ENCODE peak calls at places on chromosomes 13 and 19, in five cellular contexts. V is sigmoid colon, R is cardiac fibroblast, T is left ventricle myocardium inferior, W is dorsolateral prefrontal cortex. D is an unnamed sample.
A peak's percentile ranks its signal among the peaks of the same experiment; 100 is the strongest.

GRCh38 chr13:106573279-106573831 is 5.4 kb upstream of the ARGLU1 start:
- DNase-seq in W (no peak), R (peak; percentile 55), V (peak; percentile 71), T (no peak), D (no peak)

GRCh38 chr19:55091955-55092354 is 16.3 kb downstream of the EPS8L1 start:
- DNase-seq in T (no peak), R (no peak), W (no peak), V (no peak), D (no peak)

GRCh38 chr13:67351915-67352314 is 121.8 kb upstream of the PCDH9 start:
- DNase-seq in R (peak; percentile 15), V (no peak), W (no peak), T (no peak), D (no peak)

GRCh38 chr13:27635256-27635655 is 13.6 kb downstream of the POLR1D start:
- DNase-seq in V (no peak), W (no peak), R (no peak), T (no peak), D (no peak)

GRCh38 chr19:31127132-31127967 is 221.9 kb downstream of the TSHZ3 start:
- DNase-seq in W (no peak), T (no peak), V (peak; percentile 68), R (peak; percentile 63), D (peak; percentile 89)

GRCh38 chr19:41739361-41739760 is 16.0 kb upstream of the CEACAM6 start:
- DNase-seq in W (no peak), R (no peak), T (no peak), V (no peak), D (no peak)

GRCh38 chr19:53196777-53197396 is 3.7 kb upstream of the ZNF665 start:
- DNase-seq in R (peak; percentile 96), W (peak; percentile 96), V (peak; percentile 99), T (peak; percentile 99), D (peak; percentile 96)

GRCh38 chr13:113092776-113093579 is 12.6 kb upstream of the F7 start:
- DNase-seq in T (peak; percentile 8), W (no peak), V (no peak), R (no peak), D (peak; percentile 79)

GRCh38 chr13:95707442-95708389 is 30.8 kb downstream of the DNAJC3 start:
- DNase-seq in T (no peak), W (no peak), V (no peak), R (no peak), D (no peak)

GRCh38 chr19:30941591-30941990 is 407.6 kb downstream of the TSHZ3 start:
- DNase-seq in T (no peak), W (no peak), V (no peak), R (no peak), D (no peak)

GRCh38 chr13:21106089-21106488 is 44.7 kb upstream of the LATS2 start:
- DNase-seq in T (no peak), R (peak; percentile 23), V (no peak), W (no peak), D (no peak)

GRCh38 chr13:37134411-37135041 is 29.1 kb upstream of the CSNK1A1L start:
- DNase-seq in V (no peak), R (peak; percentile 96), W (no peak), T (no peak), D (no peak)

GRCh38 chr13:26719356-26719945 is 41.1 kb downstream of the GPR12 start:
- DNase-seq in W (no peak), R (no peak), V (no peak), T (no peak), D (no peak)

GRCh38 chr13:99331881-99332293 is 24.7 kb upstream of the GPR183 start:
- DNase-seq in R (no peak), T (no peak), W (no peak), V (no peak), D (no peak)

GRCh38 chr19:45446944-45447343 is 20.9 kb upstream of the FOSB start:
- DNase-seq in R (no peak), T (no peak), W (no peak), V (no peak), D (no peak)

GRCh38 chr13:40609972-40610726 is 56.3 kb downstream of the FOXO1 start:
- DNase-seq in T (no peak), V (no peak), W (no peak), R (no peak), D (no peak)

GRCh38 chr19:45886427-45887310 is 728 bp upstream of the IRF2BP1 start:
- DNase-seq in V (peak; percentile 97), R (peak; percentile 95), T (peak; percentile 91), W (peak; percentile 92), D (peak; percentile 95)

GRCh38 chr13:46796515-46797467 is at the start of gene ESD:
- DNase-seq in R (peak; percentile 93), T (peak; percentile 97), W (peak; percentile 91), V (peak; percentile 97), D (peak; percentile 96)

GRCh38 chr13:60584976-60585375 is 188.0 kb downstream of the TDRD3 start:
- DNase-seq in V (no peak), W (peak; percentile 55), T (no peak), R (peak; percentile 51), D (no peak)

GRCh38 chr13:39600766-39601165 is 2.2 kb downstream of the LHFPL6 start:
- DNase-seq in T (peak; percentile 60), R (peak; percentile 34), W (no peak), V (peak; percentile 68), D (no peak)

GRCh38 chr13:107034236-107034635 is 466.3 kb upstream of the ARGLU1 start:
- DNase-seq in W (no peak), V (no peak), R (no peak), T (no peak), D (no peak)

GRCh38 chr19:10227215-10227971 is 3.7 kb downstream of the S1PR2 start:
- DNase-seq in V (peak; percentile 88), T (peak; percentile 56), R (peak; percentile 63), W (peak; percentile 93), D (no peak)

GRCh38 chr13:44936246-44936645 is 53.0 kb downstream of the NUFIP1 start:
- DNase-seq in V (no peak), T (no peak), W (no peak), R (no peak), D (no peak)

GRCh38 chr19:35038623-35039512 is 2.7 kb upstream of the HPN start:
- DNase-seq in V (no peak), R (no peak), W (no peak), T (peak; percentile 34), D (no peak)

GRCh38 chr13:41458187-41458938 is 1.0 kb downstream of the RGCC start:
- DNase-seq in W (peak; percentile 51), R (no peak), T (peak; percentile 26), V (peak; percentile 67), D (no peak)

GRCh38 chr19:40609561-40610395 is 8.6 kb downstream of the LTBP4 start:
- DNase-seq in V (peak; percentile 96), T (peak; percentile 90), R (peak; percentile 67), W (peak; percentile 59), D (no peak)

GRCh38 chr13:43874512-43875092 is 4.9 kb downstream of the CCDC122 start:
- DNase-seq in V (no peak), R (peak; percentile 67), W (no peak), T (no peak), D (no peak)
- TF ChIP-seq CTCF in V (peak; percentile 68), R (peak; percentile 39), W (peak; percentile 76), T (peak; percentile 75), D (peak; percentile 90)

GRCh38 chr19:13835791-13836723 is 40.8 kb downstream of the ZSWIM4 start:
- DNase-seq in T (peak; percentile 62), R (peak; percentile 47), V (no peak), W (no peak), D (no peak)
- TF ChIP-seq CTCF in T (no peak), R (no peak), V (no peak), W (no peak), D (no peak)

DNA sequence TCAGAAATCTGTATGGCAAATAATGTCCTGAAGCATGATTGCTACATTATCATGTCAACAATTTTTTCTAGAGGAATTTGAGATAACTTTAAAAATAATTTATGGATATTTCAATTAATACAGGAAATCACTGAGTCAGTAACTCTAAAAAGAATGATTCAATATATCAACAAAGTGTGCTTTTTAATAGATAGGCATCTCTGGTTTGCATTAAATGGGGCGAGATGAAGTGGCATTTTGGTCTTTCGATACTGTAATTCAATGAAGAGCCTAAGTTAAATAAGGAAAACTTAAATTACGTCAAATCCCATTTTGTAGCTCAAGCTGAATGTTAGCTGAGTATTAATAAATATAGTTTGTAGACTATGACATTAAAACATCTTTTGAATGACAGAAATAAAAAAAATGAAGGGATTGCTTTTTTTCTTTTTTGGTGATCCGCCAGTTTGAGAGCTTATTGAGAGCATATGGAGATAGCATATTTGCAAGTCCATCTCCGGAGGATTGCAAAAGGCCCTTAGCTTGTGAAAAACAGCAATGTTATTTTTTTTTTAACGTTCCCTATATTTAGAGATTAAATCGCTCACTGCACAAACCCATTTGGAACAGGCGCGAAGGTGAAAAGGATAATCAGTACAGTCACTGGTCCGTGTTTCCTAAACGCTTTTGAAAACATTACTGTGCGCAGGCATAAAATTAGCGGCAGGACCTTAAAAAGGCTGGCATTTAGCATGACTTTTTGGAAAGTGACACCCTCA is 342.6 kb downstream of the DACH1 start:
- DNase-seq in T (no peak), V (no peak), W (no peak), R (peak; percentile 4), D (no peak)
- TF ChIP-seq CTCF in T (no peak), V (no peak), W (no peak), R (no peak), D (no peak)

DNA sequence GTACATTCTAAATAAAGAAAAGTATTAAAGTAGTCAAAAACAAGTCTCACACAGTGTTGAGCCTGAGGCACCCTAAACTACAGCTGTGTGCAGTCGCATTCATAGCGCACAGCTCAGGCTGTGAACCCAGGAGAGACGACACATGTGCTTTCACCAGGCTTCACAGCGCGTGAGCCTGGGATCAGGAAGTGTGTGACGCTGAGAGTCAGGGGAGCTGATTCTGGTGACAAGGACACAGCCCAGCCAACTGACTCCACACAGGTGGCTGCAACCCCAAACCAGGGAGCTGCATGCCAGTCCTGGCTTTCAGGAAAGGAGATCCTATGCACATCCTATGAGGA is 41.6 kb downstream of the COL4A1 start:
- DNase-seq in W (no peak), V (peak; percentile 69), R (no peak), T (no peak), D (no peak)
- TF ChIP-seq CTCF in W (no peak), V (no peak), R (no peak), T (no peak), D (no peak)

DNA sequence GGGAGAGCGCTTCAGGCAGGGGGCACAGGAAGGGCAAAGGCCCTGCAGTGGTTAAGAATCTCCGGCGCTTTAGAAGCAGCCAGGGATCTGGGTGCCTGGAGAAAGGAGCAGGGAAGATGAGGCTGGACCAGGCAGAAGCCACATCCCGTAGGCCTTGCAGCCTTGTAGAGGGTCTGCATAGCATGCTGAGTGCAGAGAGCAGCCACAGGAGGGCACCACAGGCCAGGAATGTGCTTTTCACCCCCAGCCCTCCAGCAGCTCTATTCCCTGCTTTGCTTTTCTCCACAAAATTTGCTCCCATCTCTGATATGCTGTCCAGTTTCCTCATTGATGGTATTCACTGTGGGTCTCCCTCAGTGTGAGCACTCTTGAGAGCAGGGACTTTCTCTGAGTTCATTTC is 5.7 kb downstream of the WDR62 start:
- DNase-seq in W (peak; percentile 85), V (no peak), T (peak; percentile 46), R (peak; percentile 78), D (no peak)
- TF ChIP-seq CTCF in W (peak; percentile 70), V (no peak), T (peak; percentile 74), R (peak; percentile 75), D (peak; percentile 75)

GRCh38 chr13:52070929-52071523 is 46.5 kb downstream of the UTP14C start:
- DNase-seq in R (peak; percentile 44), V (no peak), T (no peak), W (no peak), D (no peak)
- TF ChIP-seq CTCF in R (peak; percentile 24), V (no peak), T (peak; percentile 34), W (no peak), D (peak; percentile 65)